ENCODE peak calls at places on chromosome 15, in five cellular contexts. One of them, this sample, is unnamed.
A peak's percentile ranks its signal among the peaks of the same experiment; 100 is the strongest.

GRCh38 chr15:75749820-75750219 is 37.2 kb upstream of the CSPG4 start:
- DNase-seq in psoas muscle: no peak
- DNase-seq in colonic mucosa: no peak
- DNase-seq in CD8-positive, alpha-beta T cell: no peak
- DNase-seq in Peyer's patch: no peak
- DNase-seq in this sample: no peak

GRCh38 chr15:91967935-91968605 is 114.6 kb downstream of the SLCO3A1 start:
- DNase-seq in psoas muscle: no peak
- DNase-seq in colonic mucosa: no peak
- DNase-seq in CD8-positive, alpha-beta T cell: no peak
- DNase-seq in Peyer's patch: no peak
- DNase-seq in this sample: peak; percentile 50

GRCh38 chr15:75620776-75621536 is 4.6 kb downstream of the SNUPN start:
- DNase-seq in psoas muscle: peak; percentile 81
- DNase-seq in colonic mucosa: peak; percentile 54
- DNase-seq in CD8-positive, alpha-beta T cell: no peak
- DNase-seq in Peyer's patch: no peak
- DNase-seq in this sample: peak; percentile 63

GRCh38 chr15:94840794-94841587 is 609.6 kb downstream of the MCTP2 start:
- DNase-seq in psoas muscle: no peak
- DNase-seq in colonic mucosa: no peak
- DNase-seq in CD8-positive, alpha-beta T cell: no peak
- DNase-seq in Peyer's patch: no peak
- DNase-seq in this sample: peak; percentile 69

GRCh38 chr15:71914092-71914491 is 103.7 kb downstream of the NR2E3 start:
- DNase-seq in psoas muscle: no peak
- DNase-seq in colonic mucosa: no peak
- DNase-seq in CD8-positive, alpha-beta T cell: no peak
- DNase-seq in Peyer's patch: no peak
- DNase-seq in this sample: no peak

GRCh38 chr15:58497036-58497785 is 65.4 kb downstream of the LIPC start:
- DNase-seq in psoas muscle: no peak
- DNase-seq in colonic mucosa: no peak
- DNase-seq in CD8-positive, alpha-beta T cell: no peak
- DNase-seq in Peyer's patch: no peak
- DNase-seq in this sample: no peak

GRCh38 chr15:67914537-67915373 is 74.9 kb upstream of the RNU6-1 start:
- DNase-seq in psoas muscle: peak; percentile 39
- DNase-seq in colonic mucosa: peak; percentile 73
- DNase-seq in CD8-positive, alpha-beta T cell: no peak
- DNase-seq in Peyer's patch: no peak
- DNase-seq in this sample: peak; percentile 18

GRCh38 chr15:70152070-70152480 is 54.4 kb upstream of the TLE3 start:
- DNase-seq in psoas muscle: no peak
- DNase-seq in colonic mucosa: no peak
- DNase-seq in CD8-positive, alpha-beta T cell: no peak
- DNase-seq in Peyer's patch: no peak
- DNase-seq in this sample: peak; percentile 33

GRCh38 chr15:65069179-65069578 is 1.4 kb upstream of the RASL12 start:
- DNase-seq in psoas muscle: peak; percentile 32
- DNase-seq in colonic mucosa: peak; percentile 53
- DNase-seq in CD8-positive, alpha-beta T cell: no peak
- DNase-seq in Peyer's patch: no peak
- DNase-seq in this sample: no peak
- H3K27me3 ChIP-seq in psoas muscle: peaks cover 2% of the 10 kb centered on the region
- H3K27me3 ChIP-seq in colonic mucosa: peaks cover 7% of the 10 kb centered on the region
- H3K27me3 ChIP-seq in CD8-positive, alpha-beta T cell: peaks cover 3% of the 10 kb centered on the region
- H3K27me3 ChIP-seq in Peyer's patch: no peaks in the 10 kb centered on the region
- H3K27me3 ChIP-seq in this sample: peaks cover 13% of the 10 kb centered on the region

GRCh38 chr15:47985568-47985967 is 135.2 kb upstream of the SLC24A5 start:
- DNase-seq in psoas muscle: no peak
- DNase-seq in colonic mucosa: no peak
- DNase-seq in CD8-positive, alpha-beta T cell: no peak
- DNase-seq in Peyer's patch: no peak
- DNase-seq in this sample: no peak

GRCh38 chr15:47987461-47987860 is 133.3 kb upstream of the SLC24A5 start:
- DNase-seq in psoas muscle: no peak
- DNase-seq in colonic mucosa: no peak
- DNase-seq in CD8-positive, alpha-beta T cell: no peak
- DNase-seq in Peyer's patch: no peak
- DNase-seq in this sample: no peak

GRCh38 chr15:47987908-47988532 is 132.8 kb upstream of the SLC24A5 start:
- DNase-seq in psoas muscle: no peak
- DNase-seq in colonic mucosa: peak; percentile 30
- DNase-seq in CD8-positive, alpha-beta T cell: no peak
- DNase-seq in Peyer's patch: no peak
- DNase-seq in this sample: peak; percentile 58

GRCh38 chr15:47988564-47988963 is 132.2 kb upstream of the SLC24A5 start:
- DNase-seq in psoas muscle: no peak
- DNase-seq in colonic mucosa: no peak
- DNase-seq in CD8-positive, alpha-beta T cell: no peak
- DNase-seq in Peyer's patch: no peak
- DNase-seq in this sample: no peak

GRCh38 chr15:47983533-47983932 is 137.3 kb upstream of the SLC24A5 start:
- DNase-seq in psoas muscle: no peak
- DNase-seq in colonic mucosa: no peak
- DNase-seq in CD8-positive, alpha-beta T cell: no peak
- DNase-seq in Peyer's patch: no peak
- DNase-seq in this sample: no peak
- TF ChIP-seq CTCF in psoas muscle: no peak
- TF ChIP-seq CTCF in colonic mucosa: no peak
- TF ChIP-seq CTCF in CD8-positive, alpha-beta T cell: no peak
- TF ChIP-seq CTCF in Peyer's patch: no peak
- TF ChIP-seq CTCF in this sample: no peak

GRCh38 chr15:60212536-60212935 is 185.2 kb downstream of the ANXA2 start:
- DNase-seq in psoas muscle: no peak
- DNase-seq in colonic mucosa: no peak
- DNase-seq in CD8-positive, alpha-beta T cell: no peak
- DNase-seq in Peyer's patch: no peak
- DNase-seq in this sample: peak; percentile 37
- H3K4me3 ChIP-seq in psoas muscle: no peak overlapping the region
- H3K4me3 ChIP-seq in colonic mucosa: no peak overlapping the region
- H3K4me3 ChIP-seq in CD8-positive, alpha-beta T cell: no peak overlapping the region
- H3K4me3 ChIP-seq in Peyer's patch: no peak overlapping the region
- H3K4me3 ChIP-seq in this sample: no peak overlapping the region

GRCh38 chr15:89462198-89462912 is 34.0 kb downstream of the RHCG start:
- DNase-seq in psoas muscle: no peak
- DNase-seq in colonic mucosa: no peak
- DNase-seq in CD8-positive, alpha-beta T cell: no peak
- DNase-seq in Peyer's patch: no peak
- DNase-seq in this sample: no peak
- H3K27me3 ChIP-seq in psoas muscle: peaks cover 3% of the 10 kb centered on the region
- H3K27me3 ChIP-seq in colonic mucosa: no peaks in the 10 kb centered on the region
- H3K27me3 ChIP-seq in CD8-positive, alpha-beta T cell: no peaks in the 10 kb centered on the region
- H3K27me3 ChIP-seq in Peyer's patch: no peaks in the 10 kb centered on the region
- H3K27me3 ChIP-seq in this sample: peaks cover 2% of the 10 kb centered on the region

GRCh38 chr15:99961011-99961441 is 227.8 kb upstream of the LYSMD4 start:
- DNase-seq in psoas muscle: no peak
- DNase-seq in colonic mucosa: peak; percentile 19
- DNase-seq in CD8-positive, alpha-beta T cell: no peak
- DNase-seq in Peyer's patch: no peak
- DNase-seq in this sample: peak; percentile 59
- TF ChIP-seq CTCF in psoas muscle: peak; percentile 25
- TF ChIP-seq CTCF in colonic mucosa: no peak
- TF ChIP-seq CTCF in CD8-positive, alpha-beta T cell: no peak
- TF ChIP-seq CTCF in Peyer's patch: no peak
- TF ChIP-seq CTCF in this sample: peak; percentile 55

DNA sequence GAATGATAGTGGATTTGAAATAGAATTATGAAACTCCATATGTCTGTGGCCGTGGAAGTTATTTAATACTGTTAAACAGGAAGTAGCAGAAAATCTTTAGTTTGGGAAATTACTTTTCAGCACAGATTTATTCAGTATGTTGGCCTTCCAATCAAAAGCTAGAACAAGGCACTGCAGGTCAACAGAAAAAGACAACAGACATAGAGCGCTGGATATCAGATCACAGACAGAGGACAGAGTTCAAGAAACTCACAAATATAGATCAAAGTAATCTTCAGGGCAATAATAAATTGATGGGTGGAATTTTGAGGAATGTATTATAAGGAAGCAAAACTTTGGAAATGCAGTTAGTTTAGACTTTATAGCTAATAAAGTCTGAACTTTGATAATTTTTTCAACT is 159.5 kb upstream of the TMCO5A start:
- DNase-seq in psoas muscle: no peak
- DNase-seq in colonic mucosa: no peak
- DNase-seq in CD8-positive, alpha-beta T cell: no peak
- DNase-seq in Peyer's patch: no peak
- DNase-seq in this sample: no peak
- H3K4me3 ChIP-seq in psoas muscle: no peak overlapping the region
- H3K4me3 ChIP-seq in colonic mucosa: no peak overlapping the region
- H3K4me3 ChIP-seq in CD8-positive, alpha-beta T cell: no peak overlapping the region
- H3K4me3 ChIP-seq in Peyer's patch: no peak overlapping the region
- H3K4me3 ChIP-seq in this sample: no peak overlapping the region

This sample was measured in bronchial epithelial cell.